ENCODE peak calls at places on chromosomes 12 and 14, in nine cellular contexts. One of them, this sample, is unnamed.
A peak's percentile ranks its signal among the peaks of the same experiment; 100 is the strongest.

GRCh38 chr12:48917857-48918537 is 7.3 kb downstream of the FKBP11 start:
- DNase-seq in GM03348: peak; percentile 50
- DNase-seq in T-cell: no peak
- DNase-seq in fibroblast of lung: no peak
- DNase-seq in NCI-H2029 treated with DMSO at 0.1 percent for 48 hours: no peak
- DNase-seq in RWPE1: no peak
- DNase-seq in HEK293T: no peak
- DNase-seq in effector memory CD4-positive, alpha-beta T cell: peak; percentile 18
- DNase-seq in activated CD4-positive, CD25-positive, alpha-beta regulatory T cell: no peak
- DNase-seq in this sample: peak; percentile 47

GRCh38 chr12:76698966-76699365 is 64.9 kb upstream of the ZDHHC17 start:
- DNase-seq in GM03348: no peak
- DNase-seq in T-cell: no peak
- DNase-seq in fibroblast of lung: no peak
- DNase-seq in NCI-H2029 treated with DMSO at 0.1 percent for 48 hours: no peak
- DNase-seq in RWPE1: no peak
- DNase-seq in HEK293T: no peak
- DNase-seq in effector memory CD4-positive, alpha-beta T cell: no peak
- DNase-seq in activated CD4-positive, CD25-positive, alpha-beta regulatory T cell: no peak
- DNase-seq in this sample: no peak

GRCh38 chr12:101857043-101857558 is 20.3 kb upstream of the DRAM1 start:
- DNase-seq in GM03348: peak; percentile 79
- DNase-seq in T-cell: no peak
- DNase-seq in fibroblast of lung: peak; percentile 81
- DNase-seq in NCI-H2029 treated with DMSO at 0.1 percent for 48 hours: no peak
- DNase-seq in RWPE1: peak; percentile 60
- DNase-seq in HEK293T: peak; percentile 9
- DNase-seq in effector memory CD4-positive, alpha-beta T cell: no peak
- DNase-seq in activated CD4-positive, CD25-positive, alpha-beta regulatory T cell: no peak
- DNase-seq in this sample: no peak

GRCh38 chr12:94305293-94305957 is 154.2 kb downstream of the CEP83 start:
- DNase-seq in GM03348: no peak
- DNase-seq in T-cell: no peak
- DNase-seq in fibroblast of lung: peak; percentile 95
- DNase-seq in NCI-H2029 treated with DMSO at 0.1 percent for 48 hours: peak; percentile 86
- DNase-seq in RWPE1: no peak
- DNase-seq in HEK293T: no peak
- DNase-seq in effector memory CD4-positive, alpha-beta T cell: no peak
- DNase-seq in activated CD4-positive, CD25-positive, alpha-beta regulatory T cell: no peak
- DNase-seq in this sample: no peak

GRCh38 chr14:105102361-105102760 is 37.1 kb upstream of the GPR132 start:
- DNase-seq in GM03348: no peak
- DNase-seq in T-cell: no peak
- DNase-seq in fibroblast of lung: no peak
- DNase-seq in NCI-H2029 treated with DMSO at 0.1 percent for 48 hours: no peak
- DNase-seq in RWPE1: no peak
- DNase-seq in HEK293T: no peak
- DNase-seq in effector memory CD4-positive, alpha-beta T cell: no peak
- DNase-seq in activated CD4-positive, CD25-positive, alpha-beta regulatory T cell: no peak
- DNase-seq in this sample: peak; percentile 3

GRCh38 chr12:124995200-124995961 is 1.9 kb downstream of the BRI3BP start:
- DNase-seq in GM03348: no peak
- DNase-seq in T-cell: no peak
- DNase-seq in fibroblast of lung: no peak
- DNase-seq in NCI-H2029 treated with DMSO at 0.1 percent for 48 hours: no peak
- DNase-seq in RWPE1: no peak
- DNase-seq in HEK293T: no peak
- DNase-seq in effector memory CD4-positive, alpha-beta T cell: no peak
- DNase-seq in activated CD4-positive, CD25-positive, alpha-beta regulatory T cell: no peak
- DNase-seq in this sample: no peak

GRCh38 chr14:66005899-66006434 is 480.2 kb upstream of the CCDC196 start:
- DNase-seq in GM03348: no peak
- DNase-seq in T-cell: no peak
- DNase-seq in fibroblast of lung: no peak
- DNase-seq in NCI-H2029 treated with DMSO at 0.1 percent for 48 hours: no peak
- DNase-seq in RWPE1: no peak
- DNase-seq in HEK293T: no peak
- DNase-seq in effector memory CD4-positive, alpha-beta T cell: no peak
- DNase-seq in activated CD4-positive, CD25-positive, alpha-beta regulatory T cell: no peak
- DNase-seq in this sample: no peak

GRCh38 chr14:68268197-68268596 is 448.6 kb downstream of the RAD51B start:
- DNase-seq in GM03348: no peak
- DNase-seq in T-cell: no peak
- DNase-seq in fibroblast of lung: no peak
- DNase-seq in NCI-H2029 treated with DMSO at 0.1 percent for 48 hours: no peak
- DNase-seq in RWPE1: no peak
- DNase-seq in HEK293T: no peak
- DNase-seq in effector memory CD4-positive, alpha-beta T cell: no peak
- DNase-seq in activated CD4-positive, CD25-positive, alpha-beta regulatory T cell: no peak
- DNase-seq in this sample: no peak

GRCh38 chr12:125734137-125734536 is 668.9 kb downstream of the AACS start:
- DNase-seq in GM03348: no peak
- DNase-seq in T-cell: no peak
- DNase-seq in fibroblast of lung: no peak
- DNase-seq in NCI-H2029 treated with DMSO at 0.1 percent for 48 hours: no peak
- DNase-seq in RWPE1: no peak
- DNase-seq in HEK293T: no peak
- DNase-seq in effector memory CD4-positive, alpha-beta T cell: no peak
- DNase-seq in activated CD4-positive, CD25-positive, alpha-beta regulatory T cell: no peak
- DNase-seq in this sample: no peak

GRCh38 chr12:106292339-106292738 is 10.2 kb upstream of the TCP11L2 start:
- DNase-seq in GM03348: no peak
- DNase-seq in T-cell: no peak
- DNase-seq in fibroblast of lung: no peak
- DNase-seq in NCI-H2029 treated with DMSO at 0.1 percent for 48 hours: no peak
- DNase-seq in RWPE1: no peak
- DNase-seq in HEK293T: no peak
- DNase-seq in effector memory CD4-positive, alpha-beta T cell: no peak
- DNase-seq in activated CD4-positive, CD25-positive, alpha-beta regulatory T cell: no peak
- DNase-seq in this sample: no peak

GRCh38 chr12:47949441-47950341 is 13.7 kb upstream of the TMEM106C start:
- DNase-seq in GM03348: peak; percentile 94
- DNase-seq in T-cell: no peak
- DNase-seq in fibroblast of lung: peak; percentile 73
- DNase-seq in NCI-H2029 treated with DMSO at 0.1 percent for 48 hours: peak; percentile 21
- DNase-seq in RWPE1: peak; percentile 84
- DNase-seq in HEK293T: peak; percentile 90
- DNase-seq in effector memory CD4-positive, alpha-beta T cell: peak; percentile 40
- DNase-seq in activated CD4-positive, CD25-positive, alpha-beta regulatory T cell: peak; percentile 10
- DNase-seq in this sample: peak; percentile 23

GRCh38 chr14:21103710-21104447 is 3.0 kb downstream of the TMEM253 start:
- DNase-seq in GM03348: peak; percentile 96
- DNase-seq in T-cell: peak; percentile 87
- DNase-seq in fibroblast of lung: peak; percentile 96
- DNase-seq in NCI-H2029 treated with DMSO at 0.1 percent for 48 hours: peak; percentile 76
- DNase-seq in RWPE1: peak; percentile 95
- DNase-seq in HEK293T: peak; percentile 94
- DNase-seq in effector memory CD4-positive, alpha-beta T cell: peak; percentile 86
- DNase-seq in activated CD4-positive, CD25-positive, alpha-beta regulatory T cell: peak; percentile 89
- DNase-seq in this sample: peak; percentile 87

GRCh38 chr14:100222219-100223093 is 16.5 kb upstream of the YY1 start:
- DNase-seq in GM03348: no peak
- DNase-seq in T-cell: no peak
- DNase-seq in fibroblast of lung: no peak
- DNase-seq in NCI-H2029 treated with DMSO at 0.1 percent for 48 hours: no peak
- DNase-seq in RWPE1: no peak
- DNase-seq in HEK293T: no peak
- DNase-seq in effector memory CD4-positive, alpha-beta T cell: no peak
- DNase-seq in activated CD4-positive, CD25-positive, alpha-beta regulatory T cell: no peak
- DNase-seq in this sample: no peak

GRCh38 chr14:104796682-104797081 is 1.1 kb upstream of the AKT1 start:
- DNase-seq in GM03348: no peak
- DNase-seq in T-cell: no peak
- DNase-seq in fibroblast of lung: no peak
- DNase-seq in NCI-H2029 treated with DMSO at 0.1 percent for 48 hours: no peak
- DNase-seq in RWPE1: no peak
- DNase-seq in HEK293T: no peak
- DNase-seq in effector memory CD4-positive, alpha-beta T cell: no peak
- DNase-seq in activated CD4-positive, CD25-positive, alpha-beta regulatory T cell: no peak
- DNase-seq in this sample: no peak

GRCh38 chr12:43692064-43692463 is 66.5 kb downstream of the PUS7L start:
- DNase-seq in GM03348: no peak
- DNase-seq in T-cell: no peak
- DNase-seq in fibroblast of lung: peak; percentile 56
- DNase-seq in NCI-H2029 treated with DMSO at 0.1 percent for 48 hours: no peak
- DNase-seq in RWPE1: peak; percentile 7
- DNase-seq in HEK293T: no peak
- DNase-seq in effector memory CD4-positive, alpha-beta T cell: no peak
- DNase-seq in activated CD4-positive, CD25-positive, alpha-beta regulatory T cell: no peak
- DNase-seq in this sample: no peak

GRCh38 chr14:89617471-89618291 is 200.6 kb upstream of the FOXN3 start:
- DNase-seq in GM03348: peak; percentile 75
- DNase-seq in T-cell: no peak
- DNase-seq in fibroblast of lung: peak; percentile 73
- DNase-seq in NCI-H2029 treated with DMSO at 0.1 percent for 48 hours: no peak
- DNase-seq in RWPE1: peak; percentile 14
- DNase-seq in HEK293T: peak; percentile 25
- DNase-seq in effector memory CD4-positive, alpha-beta T cell: no peak
- DNase-seq in activated CD4-positive, CD25-positive, alpha-beta regulatory T cell: no peak
- DNase-seq in this sample: peak; percentile 38